ENCODE peak calls at places on chromosome 6, in six cellular contexts. B, L, H, U, Z and I are unnamed samples.

GRCh38 chr6:83042671-83043070 is 23.0 kb downstream of the UBE3D start:
- DNase-seq in H (no peak), Z (no peak), B (no peak), L (no peak), U (no peak), I (no peak)

GRCh38 chr6:4370066-4370465 is 234.7 kb upstream of the ECI2 start:
- DNase-seq in U (peak; percentile 74), Z (no peak), L (no peak), B (no peak), H (no peak), I (no peak)

GRCh38 chr6:2725999-2726567 is 24.6 kb downstream of the MYLK4 start:
- DNase-seq in Z (no peak), L (no peak), B (no peak), U (peak; percentile 32), H (no peak), I (no peak)

GRCh38 chr6:148516116-148517016 is 173.7 kb downstream of the SASH1 start:
- DNase-seq in L (no peak), H (no peak), B (no peak), Z (no peak), U (no peak), I (no peak)

GRCh38 chr6:139080255-139080920 is 51.8 kb downstream of the ABRACL start:
- DNase-seq in L (no peak), B (no peak), H (no peak), U (no peak), Z (no peak), I (no peak)

GRCh38 chr6:6678185-6678671 is 89.7 kb downstream of the LY86 start:
- DNase-seq in B (no peak), U (no peak), L (no peak), H (no peak), Z (no peak), I (no peak)

GRCh38 chr6:144134176-144134575 is 16.1 kb upstream of the STX11 start:
- DNase-seq in B (no peak), Z (no peak), H (no peak), U (no peak), L (no peak), I (no peak)

GRCh38 chr6:148873868-148874267 is 127.0 kb downstream of the UST start:
- DNase-seq in Z (no peak), B (no peak), L (no peak), U (no peak), H (no peak), I (no peak)

GRCh38 chr6:25670793-25671513 is 18.9 kb downstream of the SCGN start:
- DNase-seq in B (no peak), Z (no peak), U (no peak), L (no peak), H (no peak), I (no peak)

GRCh38 chr6:85594197-85594930 is 706 bp upstream of the SNX14 start:
- DNase-seq in H (no peak), L (no peak), B (no peak), Z (no peak), U (no peak), I (no peak)

GRCh38 chr6:88565836-88566235 is 397.6 kb downstream of the RNGTT start:
- DNase-seq in U (no peak), B (no peak), Z (no peak), L (no peak), H (no peak), I (no peak)

GRCh38 chr6:155628315-155628714 is 172.7 kb upstream of the NOX3 start:
- DNase-seq in U (no peak), B (no peak), H (no peak), Z (no peak), L (no peak), I (no peak)

GRCh38 chr6:66949191-66949661 is 1242.2 kb upstream of the EYS start:
- DNase-seq in B (no peak), H (no peak), Z (no peak), U (no peak), L (peak; percentile 74), I (no peak)

DNA sequence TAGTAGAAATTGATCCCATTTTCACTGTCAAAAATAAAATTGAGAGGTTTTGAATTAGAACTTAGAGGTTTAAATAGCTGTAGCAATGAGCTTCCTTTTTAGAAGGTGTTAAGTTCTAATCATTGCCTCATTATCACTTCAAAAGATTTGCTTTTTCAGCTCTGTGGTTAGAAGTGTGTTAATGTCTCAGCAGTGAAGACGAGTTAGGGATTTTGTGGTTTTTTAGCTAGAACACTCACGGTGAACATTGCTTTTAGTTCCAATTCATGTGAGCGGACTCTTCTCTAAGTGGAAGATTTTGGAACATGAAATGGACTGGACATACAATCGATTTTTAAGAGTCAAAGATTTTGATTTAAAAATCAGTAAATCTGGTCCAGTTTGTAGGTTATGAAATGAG is 12.7 kb upstream of the IFNGR1 start:
- DNase-seq in Z (no peak), U (no peak), H (peak; percentile 37), L (no peak), B (no peak), I (no peak)
- H3K4me1 ChIP-seq in Z (no peaks in the 10 kb centered on the region), U (peaks cover 39% of the 10 kb centered on the region), H (peaks cover 75% of the 10 kb centered on the region), L (peaks cover 33% of the 10 kb centered on the region), B (peaks cover 3% of the 10 kb centered on the region), I (no peaks in the 10 kb centered on the region)

GRCh38 chr6:170022827-170023619 is 267.9 kb downstream of the DLL1 start:
- DNase-seq in L (peak; percentile 75), U (no peak), B (peak; percentile 39), Z (no peak), H (no peak), I (peak; percentile 75)

GRCh38 chr6:170023620-170024521 is 267.0 kb downstream of the DLL1 start:
- DNase-seq in B (no peak), U (no peak), Z (no peak), H (no peak), L (peak; percentile 74), I (peak; percentile 70)

GRCh38 chr6:170026272-170027110 is 264.4 kb downstream of the DLL1 start:
- DNase-seq in Z (peak; percentile 78), L (peak; percentile 75), H (no peak), U (no peak), B (peak; percentile 74), I (peak; percentile 16)

GRCh38 chr6:170025341-170026271 is 265.3 kb downstream of the DLL1 start:
- DNase-seq in L (peak; percentile 69), U (no peak), Z (no peak), B (peak; percentile 50), H (no peak), I (peak; percentile 38)

GRCh38 chr6:170024940-170025339 is 265.9 kb downstream of the DLL1 start:
- DNase-seq in H (no peak), B (peak; percentile 48), Z (no peak), L (peak; percentile 82), U (peak; percentile 19), I (peak; percentile 29)
- H3K9me3 ChIP-seq in H (no peaks in the 10 kb centered on the region), B (no peaks in the 10 kb centered on the region), Z (no peaks in the 10 kb centered on the region), L (no peaks in the 10 kb centered on the region), U (no peaks in the 10 kb centered on the region), I (no peaks in the 10 kb centered on the region)

DNA sequence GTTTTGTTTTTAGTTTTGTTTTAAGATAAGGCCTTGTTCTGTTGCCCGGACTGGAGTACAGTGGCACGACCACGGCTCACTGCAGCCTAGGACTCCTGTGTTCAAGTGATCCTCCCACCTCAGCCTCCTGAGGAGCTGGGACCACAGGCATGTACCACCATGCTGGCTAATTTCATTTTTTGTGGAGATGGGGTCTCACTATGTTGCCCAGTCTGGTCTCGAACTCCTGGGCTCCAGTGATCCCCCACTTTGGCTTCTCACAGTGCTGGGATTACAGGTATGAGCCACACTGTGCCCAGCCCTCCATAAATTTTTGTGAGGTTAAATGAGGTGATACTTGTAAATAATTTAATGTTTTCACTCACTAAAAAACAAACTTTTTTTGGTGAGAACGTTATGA is 76.6 kb downstream of the ARID1B start:
- DNase-seq in L (no peak), U (no peak), H (no peak), B (no peak), Z (no peak), I (no peak)
- H3K4me1 ChIP-seq in L (peaks cover 51% of the 10 kb centered on the region), U (peaks cover 17% of the 10 kb centered on the region), H (peaks cover 57% of the 10 kb centered on the region), B (peaks cover 3% of the 10 kb centered on the region), Z (peaks cover 12% of the 10 kb centered on the region), I (peaks cover 5% of the 10 kb centered on the region)

GRCh38 chr6:113934101-113934500 is 36.8 kb downstream of the HDAC2 start:
- DNase-seq in U (no peak), B (no peak), Z (no peak), H (no peak), L (no peak), I (no peak)

GRCh38 chr6:113924199-113924791 is 46.7 kb downstream of the HDAC2 start:
- DNase-seq in Z (no peak), U (peak; percentile 46), H (no peak), B (no peak), L (no peak), I (no peak)

GRCh38 chr6:113927001-113927400 is 43.9 kb downstream of the HDAC2 start:
- DNase-seq in L (no peak), U (no peak), B (no peak), Z (no peak), H (no peak), I (no peak)

DNA sequence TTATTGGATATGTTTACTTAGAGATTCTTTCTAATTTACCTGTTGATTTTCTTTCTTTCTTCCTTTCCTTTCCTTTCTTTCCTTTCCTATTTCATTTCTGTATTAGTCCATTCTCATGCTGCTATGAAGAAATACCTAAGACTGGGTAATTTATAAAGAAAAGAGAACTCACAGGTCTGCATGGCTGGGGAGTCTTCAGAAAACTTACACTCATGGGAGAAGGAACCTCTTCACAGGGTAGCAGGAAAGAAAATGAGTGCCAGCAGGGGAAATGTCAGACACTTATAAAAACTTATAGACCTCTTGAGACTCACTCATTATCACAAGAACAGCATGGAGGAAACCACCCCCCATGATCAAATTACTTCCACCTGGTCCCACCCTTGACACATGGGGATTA is 40.8 kb downstream of the HDAC2 start:
- DNase-seq in B (no peak), L (no peak), U (no peak), Z (no peak), H (no peak), I (no peak)
- H3K9me3 ChIP-seq in B (peaks cover 3% of the 10 kb centered on the region), L (no peaks in the 10 kb centered on the region), U (peaks cover 39% of the 10 kb centered on the region), Z (no peaks in the 10 kb centered on the region), H (no peaks in the 10 kb centered on the region), I (peaks cover 2% of the 10 kb centered on the region)

GRCh38 chr6:34552620-34553019 is 3.5 kb downstream of the SPDEF start:
- DNase-seq in L (no peak), B (no peak), Z (no peak), H (no peak), U (no peak), I (no peak)

GRCh38 chr6:34554593-34555322 is 1.4 kb downstream of the SPDEF start:
- DNase-seq in U (no peak), L (no peak), Z (no peak), B (no peak), H (no peak), I (no peak)

GRCh38 chr6:34553146-34553545 is 3.0 kb downstream of the SPDEF start:
- DNase-seq in U (no peak), L (no peak), Z (no peak), B (no peak), H (no peak), I (no peak)

GRCh38 chr6:34555328-34555727 is 801 bp downstream of the SPDEF start:
- DNase-seq in U (no peak), B (no peak), Z (no peak), L (no peak), H (no peak), I (no peak)

DNA sequence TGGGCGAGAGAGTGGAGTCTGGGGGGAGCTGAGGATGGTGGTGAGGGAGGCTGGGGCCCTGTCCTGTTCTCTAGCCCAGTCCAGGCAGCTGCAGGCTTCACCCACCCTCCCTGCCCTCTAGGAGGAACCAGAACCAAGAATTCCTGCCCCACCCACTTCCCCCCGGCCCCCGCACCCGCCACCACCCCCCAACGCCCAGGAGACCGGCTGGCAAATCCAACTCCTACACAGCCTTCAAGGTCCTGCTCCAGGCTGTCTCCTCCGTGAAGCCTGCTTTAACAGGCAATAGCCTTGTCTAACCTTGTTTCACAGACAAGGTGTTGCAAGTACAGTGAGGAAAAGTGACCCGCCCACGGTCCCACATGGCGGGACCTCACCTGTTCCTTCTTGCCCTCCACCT is 2.4 kb downstream of the SPDEF start:
- DNase-seq in U (no peak), B (no peak), L (no peak), H (no peak), Z (no peak), I (no peak)
- H3K4me1 ChIP-seq in U (no peaks in the 10 kb centered on the region), B (no peaks in the 10 kb centered on the region), L (no peaks in the 10 kb centered on the region), H (no peaks in the 10 kb centered on the region), Z (no peaks in the 10 kb centered on the region), I (no peaks in the 10 kb centered on the region)